ENCODE peak calls at places on chromosomes 6 and 20, in seven cellular contexts. Z is BE2C, H is ovary, M is mucosa of descending colon, U is GM12878, C is adipocyte, P is IMR-90. E is an unnamed sample.
A peak's percentile ranks its signal among the peaks of the same experiment; 100 is the strongest.

GRCh38 chr20:4052139-4052480 is 36.8 kb upstream of the RNF24 start:
- DNase-seq in U (no peak), Z (no peak), M (no peak), P (no peak), H (no peak), C (no peak), E (no peak)

GRCh38 chr6:38404355-38404754 is 235.4 kb downstream of the BTBD9 start:
- DNase-seq in M (no peak), P (no peak), Z (no peak), H (no peak), U (peak; percentile 8), C (peak; percentile 37), E (no peak)

GRCh38 chr6:136549359-136550044 is 720 bp downstream of the MAP7 start:
- DNase-seq in U (no peak), H (peak; percentile 41), C (peak; percentile 21), P (no peak), Z (peak; percentile 22), M (peak; percentile 59), E (no peak)

GRCh38 chr20:56517641-56518040 is 6.9 kb upstream of the FAM209A start:
- DNase-seq in H (no peak), Z (no peak), U (no peak), M (no peak), P (no peak), C (no peak), E (no peak)

GRCh38 chr6:107712523-107713213 is 111.4 kb downstream of the SCML4 start:
- DNase-seq in P (peak; percentile 86), C (peak; percentile 36), Z (peak; percentile 28), H (no peak), U (no peak), M (no peak), E (no peak)

GRCh38 chr20:59385461-59385860 is 85.0 kb downstream of the EDN3 start:
- DNase-seq in C (no peak), U (no peak), Z (no peak), H (no peak), P (no peak), M (no peak), E (no peak)

GRCh38 chr6:107716688-107717089 is 107.4 kb downstream of the SCML4 start:
- DNase-seq in M (no peak), P (peak; percentile 43), Z (peak; percentile 58), H (no peak), C (no peak), U (peak; percentile 53), E (peak; percentile 76)

GRCh38 chr6:44634321-44634720 is 246.8 kb downstream of the CDC5L start:
- DNase-seq in C (no peak), Z (no peak), U (no peak), M (no peak), P (no peak), H (no peak), E (no peak)

GRCh38 chr6:46347669-46348068 is 143.6 kb downstream of the RCAN2 start:
- DNase-seq in Z (no peak), C (no peak), H (no peak), P (no peak), U (peak; percentile 4), M (no peak), E (no peak)

GRCh38 chr6:82955841-82956240 is 109.8 kb downstream of the UBE3D start:
- DNase-seq in C (peak; percentile 69), M (no peak), U (no peak), P (peak; percentile 92), Z (no peak), H (no peak), E (no peak)

GRCh38 chr6:157024745-157025144 is 247.6 kb downstream of the ARID1B start:
- DNase-seq in M (no peak), C (no peak), U (no peak), P (no peak), Z (no peak), H (no peak), E (no peak)

GRCh38 chr6:167815296-167815980 is 11.3 kb upstream of the AFDN start:
- DNase-seq in H (no peak), Z (no peak), U (no peak), C (no peak), P (no peak), M (peak; percentile 57), E (no peak)

GRCh38 chr6:43052225-43052841 is 1.3 kb downstream of the CUL7 start:
- DNase-seq in Z (no peak), H (peak; percentile 42), P (no peak), C (no peak), M (peak; percentile 49), U (no peak), E (no peak)

GRCh38 chr20:16922834-16923233 is 174.7 kb downstream of the OTOR start:
- DNase-seq in P (peak; percentile 95), C (peak; percentile 95), H (no peak), M (no peak), Z (no peak), U (no peak), E (no peak)

DNA sequence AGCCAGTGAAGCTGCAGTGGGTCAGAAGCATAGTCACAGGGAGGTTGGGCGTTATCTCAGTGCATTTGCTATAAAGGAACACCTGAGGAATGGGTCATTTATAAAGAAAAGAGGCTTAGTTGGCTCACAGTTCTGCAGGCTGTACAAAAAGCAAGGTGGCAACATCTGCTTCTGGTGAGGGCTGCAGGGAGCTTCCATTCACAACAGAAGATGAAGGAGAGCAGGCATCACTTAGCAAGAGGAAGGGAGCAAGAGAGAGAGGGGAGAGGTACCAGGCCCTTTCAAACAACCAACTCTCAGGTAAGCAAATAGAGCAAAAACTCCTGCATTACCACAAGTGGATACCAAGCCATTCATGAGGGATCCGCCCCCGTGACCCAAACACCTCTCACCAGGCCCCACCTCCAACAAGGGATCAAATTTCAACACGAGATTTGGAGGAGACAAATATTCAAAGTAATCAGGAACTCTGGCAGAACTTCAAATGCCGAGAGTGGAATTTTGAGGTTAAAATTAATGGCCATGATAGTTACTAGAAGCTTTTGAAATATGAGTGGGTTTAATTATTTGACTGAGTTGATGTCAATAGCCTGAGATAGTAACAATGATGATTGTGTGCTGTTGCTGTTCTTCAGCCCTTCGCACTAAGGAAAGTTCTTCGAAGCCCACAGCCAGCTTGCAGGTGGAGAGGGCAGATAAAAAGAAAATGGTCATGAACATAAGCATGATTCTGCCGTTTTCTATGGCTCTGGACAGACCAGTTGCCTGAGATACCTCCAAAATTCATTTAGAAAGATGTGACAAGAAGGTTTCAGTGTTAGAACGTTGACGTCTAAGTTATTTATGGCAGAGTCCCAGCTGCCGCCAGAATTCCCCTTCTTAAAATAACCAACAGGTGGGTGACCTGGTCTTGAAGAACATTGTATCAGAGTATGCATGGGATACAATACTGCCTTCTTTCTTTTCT is 55.3 kb upstream of the ADTRP start:
- DNase-seq in P (no peak), M (no peak), C (no peak), Z (no peak), U (peak; percentile 84), H (no peak), E (no peak)
- H3K4me3 ChIP-seq in P (no peak overlapping the region), M (no peak overlapping the region), C (no peak overlapping the region), Z (no peak overlapping the region), U (peak overlapping the region; percentile 0), H (no peak overlapping the region), E (no peak overlapping the region)

DNA sequence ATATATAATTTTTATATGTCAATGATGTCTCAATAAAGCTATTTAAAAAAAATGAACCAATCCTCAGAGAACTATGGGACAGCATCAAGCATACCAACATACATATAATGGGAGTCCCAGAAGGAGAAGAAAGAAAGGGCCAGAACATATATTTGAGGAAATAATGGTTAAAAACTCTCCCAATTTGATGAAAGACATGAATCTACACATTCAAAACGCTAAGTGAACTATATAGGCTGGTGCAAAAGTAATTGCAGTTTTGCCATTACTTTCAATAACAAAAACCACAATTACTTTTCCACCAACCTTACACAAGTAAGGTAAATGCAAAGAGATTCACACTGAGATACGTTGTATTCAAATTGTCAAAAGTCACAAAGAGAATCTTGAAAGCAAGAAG is 43.4 kb downstream of the ZNF133 start:
- DNase-seq in Z (no peak), M (no peak), U (no peak), H (no peak), P (no peak), C (no peak), E (no peak)
- H3K9me3 ChIP-seq in Z (no peaks in the 10 kb centered on the region), M (peaks cover 31% of the 10 kb centered on the region), U (no peaks in the 10 kb centered on the region), H (no peaks in the 10 kb centered on the region), P (peaks cover 7% of the 10 kb centered on the region), C (peaks cover 41% of the 10 kb centered on the region), E (peaks cover 6% of the 10 kb centered on the region)

DNA sequence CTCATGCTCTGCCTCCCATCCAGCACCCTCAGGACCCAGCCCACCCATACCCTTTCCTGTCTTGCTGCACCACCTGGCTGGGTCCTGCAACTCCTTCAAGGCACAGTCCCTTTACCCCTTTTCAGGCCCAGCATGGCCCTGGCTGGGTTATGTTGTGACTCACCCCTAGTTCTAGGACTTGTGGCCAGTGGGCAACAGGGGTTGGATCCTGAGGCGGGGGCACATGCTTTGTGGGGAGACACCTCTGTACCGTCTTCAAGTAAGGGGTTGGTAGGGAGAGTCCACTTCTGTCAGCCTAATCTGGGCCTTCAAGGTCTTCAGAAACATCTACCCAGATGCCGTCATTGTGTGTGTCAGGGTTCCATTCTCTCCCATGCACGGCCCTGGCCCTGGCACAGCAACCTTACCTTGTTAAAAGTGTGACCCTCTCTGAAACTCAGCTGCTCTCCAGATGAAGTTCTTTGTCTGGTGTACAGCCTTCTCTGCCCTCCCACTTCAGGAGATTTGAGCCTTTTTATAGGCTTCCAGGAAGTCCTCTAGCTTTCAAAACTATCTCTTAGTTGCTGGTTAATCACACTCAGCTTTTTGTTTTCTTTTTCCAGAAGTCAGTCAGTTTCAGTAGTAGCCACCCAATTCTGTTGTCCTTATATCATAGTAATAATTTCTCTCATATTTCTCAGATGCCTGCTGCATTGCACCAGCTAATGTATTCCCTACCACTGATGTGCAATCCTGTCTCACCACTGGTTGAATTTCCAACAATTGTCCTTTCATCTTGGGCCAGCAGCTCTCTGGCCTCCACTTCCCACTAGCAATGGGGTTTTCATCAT is 107.3 kb downstream of the NRN1 start:
- DNase-seq in H (no peak), M (no peak), U (no peak), P (no peak), Z (no peak), C (no peak), E (no peak)
- H3K4me3 ChIP-seq in H (no peak overlapping the region), M (no peak overlapping the region), U (no peak overlapping the region), P (no peak overlapping the region), Z (no peak overlapping the region), C (no peak overlapping the region), E (no peak overlapping the region)

GRCh38 chr6:118581489-118581959 is 33.4 kb downstream of the PLN start:
- DNase-seq in U (no peak), H (no peak), M (no peak), Z (no peak), C (peak; percentile 77), P (peak; percentile 80), E (no peak)

GRCh38 chr6:118580585-118581419 is 32.7 kb downstream of the PLN start:
- DNase-seq in M (no peak), Z (peak; percentile 49), U (no peak), H (no peak), P (peak; percentile 78), C (peak; percentile 85), E (no peak)

GRCh38 chr6:118577972-118578371 is 29.9 kb downstream of the PLN start:
- DNase-seq in M (no peak), P (no peak), U (no peak), C (no peak), H (no peak), Z (no peak), E (no peak)

GRCh38 chr6:118579786-118580185 is 31.7 kb downstream of the PLN start:
- DNase-seq in U (no peak), H (no peak), M (no peak), C (no peak), P (no peak), Z (no peak), E (no peak)

DNA sequence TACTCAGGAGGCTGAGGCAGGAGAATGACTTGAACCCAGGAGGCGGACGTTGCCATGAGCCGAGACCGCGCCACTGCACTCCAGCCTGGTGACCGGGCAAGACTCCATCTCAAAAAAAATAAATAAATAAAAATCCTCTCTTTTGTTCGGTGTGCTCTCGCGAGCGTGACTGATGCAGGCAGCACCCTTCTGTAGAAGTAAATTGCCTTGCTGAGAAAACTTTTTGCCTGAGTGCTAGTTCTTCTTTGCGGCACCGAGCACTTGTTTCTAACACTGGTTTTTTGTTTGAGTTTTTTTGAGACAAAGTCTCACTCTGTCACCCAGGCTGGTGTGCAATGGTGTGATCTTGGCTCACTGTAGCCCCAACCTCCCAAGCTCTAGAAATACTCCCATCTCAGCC is 30.5 kb downstream of the PLN start:
- DNase-seq in C (no peak), P (no peak), Z (no peak), H (no peak), M (no peak), U (no peak), E (no peak)
- H3K9me3 ChIP-seq in C (peaks cover 26% of the 10 kb centered on the region), P (peaks cover 16% of the 10 kb centered on the region), Z (no peaks in the 10 kb centered on the region), H (peaks cover 10% of the 10 kb centered on the region), M (peaks cover 51% of the 10 kb centered on the region), U (peaks cover 23% of the 10 kb centered on the region), E (peaks cover 18% of the 10 kb centered on the region)

E was measured in CD8-positive, alpha-beta T cell.